ENCODE peak calls at places on chromosomes 5 and 9, in five cellular contexts. O is effector memory CD4-positive, alpha-beta T cell; Z is mammary epithelial cell; I is choroid plexus epithelial cell; V is AG04450. G is an unnamed sample.
A peak's percentile ranks its signal among the peaks of the same experiment; 100 is the strongest.

GRCh38 chr9:88820055-88820454 is 171.2 kb upstream of the S1PR3 start:
- DNase-seq in O (no peak), I (no peak), V (no peak), Z (peak; percentile 33), G (no peak)

GRCh38 chr5:107533946-107534876 is 136.5 kb downstream of the EFNA5 start:
- DNase-seq in O (no peak), Z (no peak), I (no peak), V (no peak), G (no peak)

GRCh38 chr5:16980983-16981382 is 44.9 kb upstream of the MYO10 start:
- DNase-seq in Z (no peak), O (no peak), I (no peak), V (no peak), G (no peak)

GRCh38 chr5:92552206-92553160 is 1028.5 kb downstream of the NR2F1-AS1 start:
- DNase-seq in I (peak; percentile 100), O (no peak), Z (peak; percentile 93), V (peak; percentile 92), G (no peak)

GRCh38 chr9:137645211-137645610 is 26.4 kb downstream of the EHMT1 start:
- DNase-seq in V (no peak), I (no peak), Z (no peak), O (no peak), G (no peak)

GRCh38 chr9:123998970-123999621 is 12.5 kb upstream of the LHX2 start:
- DNase-seq in Z (no peak), O (no peak), V (no peak), I (no peak), G (no peak)

GRCh38 chr5:40483316-40483715 is 196.4 kb upstream of the PTGER4 start:
- DNase-seq in I (peak; percentile 39), Z (peak; percentile 26), O (no peak), V (no peak), G (no peak)

GRCh38 chr5:128350705-128351104 is 187.3 kb downstream of the FBN2 start:
- DNase-seq in Z (no peak), O (no peak), V (no peak), I (no peak), G (no peak)

GRCh38 chr5:135184646-135185045 is 150.6 kb upstream of the PITX1 start:
- DNase-seq in O (no peak), Z (no peak), V (no peak), I (no peak), G (no peak)

GRCh38 chr9:70159630-70160029 is 99.1 kb upstream of the SMC5 start:
- DNase-seq in I (no peak), O (no peak), Z (no peak), V (no peak), G (no peak)

GRCh38 chr5:35198096-35198495 is 32.2 kb downstream of the PRLR start:
- DNase-seq in V (no peak), I (peak; percentile 72), Z (no peak), O (no peak), G (no peak)

GRCh38 chr9:127738666-127739065 is 3.6 kb upstream of the TOR2A start:
- DNase-seq in V (no peak), O (no peak), I (no peak), Z (no peak), G (no peak)

GRCh38 chr9:127742435-127743088 is 7.5 kb upstream of the TOR2A start:
- DNase-seq in O (no peak), Z (peak; percentile 27), V (peak; percentile 23), I (no peak), G (no peak)

GRCh38 chr9:127739614-127740322 is 4.7 kb upstream of the TOR2A start:
- DNase-seq in I (peak; percentile 63), V (no peak), Z (peak; percentile 70), O (no peak), G (no peak)

GRCh38 chr9:127744407-127745110 is 9.5 kb upstream of the TOR2A start:
- DNase-seq in O (no peak), I (no peak), V (no peak), Z (no peak), G (no peak)

DNA sequence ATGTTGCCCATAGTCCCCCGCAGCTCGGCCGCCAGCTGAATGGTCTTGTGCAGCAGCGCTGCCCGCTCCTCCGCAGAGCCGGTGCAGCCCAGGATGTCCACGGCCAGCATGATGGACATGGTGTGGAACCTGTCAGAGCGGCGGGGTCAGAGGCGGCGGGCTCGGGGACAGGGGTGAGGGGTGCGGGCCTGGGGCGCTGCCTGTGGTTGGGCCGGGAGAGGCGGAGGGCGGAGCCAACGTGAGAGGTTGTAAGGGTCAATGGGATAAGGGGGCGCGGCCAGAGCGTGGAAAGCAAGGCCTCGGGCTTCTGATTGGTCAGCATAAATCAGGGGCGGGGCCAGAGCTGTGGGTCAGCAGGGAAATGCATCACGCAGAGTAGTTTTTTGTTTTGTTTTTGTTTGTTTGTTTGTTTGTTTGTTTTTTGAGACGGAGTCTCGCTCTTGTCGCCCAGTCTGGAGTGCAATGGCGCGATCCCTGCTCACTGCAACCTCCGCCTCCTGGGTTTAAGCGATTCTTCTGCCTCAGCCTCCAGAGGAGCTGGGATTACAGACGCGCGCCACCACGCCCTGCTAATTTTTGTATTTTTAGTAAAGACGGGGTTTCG is 6.8 kb upstream of the TOR2A start:
- DNase-seq in V (no peak), Z (no peak), I (no peak), O (no peak), G (no peak)
- H3K4me3 ChIP-seq in V (no peak overlapping the region), Z (no peak overlapping the region), I (no peak overlapping the region), O (no peak overlapping the region), G (no peak overlapping the region)

DNA sequence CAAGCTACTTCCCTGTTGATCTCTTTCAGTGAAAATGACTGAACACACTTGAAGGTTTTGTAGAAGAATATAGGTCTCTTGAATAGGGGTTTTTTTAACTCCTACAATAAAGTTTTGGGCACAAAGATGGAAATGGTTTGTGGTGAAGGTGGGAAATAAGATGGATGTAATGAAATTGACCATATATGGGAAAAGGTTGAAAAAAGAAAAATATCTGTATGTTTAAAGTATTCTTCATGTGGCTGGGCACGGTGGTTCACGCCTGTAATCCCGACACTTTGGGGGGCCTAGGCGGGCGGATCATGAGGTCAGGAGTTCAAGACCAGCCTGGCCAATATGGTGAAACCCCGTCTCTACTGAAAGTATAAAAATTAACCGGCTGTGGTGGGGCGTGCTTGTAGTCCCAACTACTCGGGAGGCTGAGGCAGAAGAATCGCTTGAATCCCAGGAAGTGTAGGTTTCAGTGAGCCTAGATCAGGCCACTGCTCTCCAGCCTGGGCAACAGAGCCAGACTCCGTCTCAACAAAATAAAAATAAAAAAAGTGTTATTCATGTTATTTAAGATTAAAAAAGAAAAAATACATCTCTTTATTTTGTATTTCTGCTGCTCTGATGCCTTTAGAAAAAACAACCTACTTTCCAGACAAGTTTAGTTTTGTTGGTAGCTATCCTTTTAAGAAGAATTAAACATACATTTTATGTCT is 2.2 kb downstream of the RBM27 start:
- DNase-seq in V (no peak), I (no peak), Z (no peak), O (no peak), G (no peak)
- H3K4me3 ChIP-seq in V (peak overlapping the region; percentile 89), I (no peak overlapping the region), Z (no peak overlapping the region), O (peak overlapping the region; percentile 30), G (no peak overlapping the region)

GRCh38 chr5:95938766-95939165 is 22.9 kb downstream of the ELL2 start:
- DNase-seq in I (no peak), Z (no peak), V (no peak), O (no peak), G (no peak)

GRCh38 chr5:95939465-95939864 is 22.2 kb downstream of the ELL2 start:
- DNase-seq in O (no peak), V (no peak), I (no peak), Z (no peak), G (no peak)

GRCh38 chr5:95936812-95937397 is 24.7 kb downstream of the ELL2 start:
- DNase-seq in O (no peak), Z (no peak), V (no peak), I (no peak), G (no peak)

GRCh38 chr5:95937607-95938152 is 24.0 kb downstream of the ELL2 start:
- DNase-seq in Z (no peak), O (no peak), V (no peak), I (no peak), G (no peak)

GRCh38 chr5:95938355-95938754 is 23.3 kb downstream of the ELL2 start:
- DNase-seq in O (no peak), V (no peak), Z (no peak), I (no peak), G (no peak)
- H3K4me3 ChIP-seq in O (no peak overlapping the region), V (no peak overlapping the region), Z (no peak overlapping the region), I (no peak overlapping the region), G (no peak overlapping the region)

GRCh38 chr5:172593721-172594120 is 47.3 kb upstream of the NEURL1B start:
- DNase-seq in O (no peak), V (no peak), Z (no peak), I (no peak), G (no peak)

GRCh38 chr5:172592881-172593280 is 48.2 kb upstream of the NEURL1B start:
- DNase-seq in O (no peak), I (no peak), V (no peak), Z (no peak), G (no peak)

GRCh38 chr5:172594431-172594830 is 46.6 kb upstream of the NEURL1B start:
- DNase-seq in V (no peak), Z (no peak), O (no peak), I (no peak), G (no peak)

GRCh38 chr5:172594867-172595466 is 46.1 kb upstream of the NEURL1B start:
- DNase-seq in V (no peak), I (no peak), O (no peak), Z (peak; percentile 42), G (no peak)

DNA sequence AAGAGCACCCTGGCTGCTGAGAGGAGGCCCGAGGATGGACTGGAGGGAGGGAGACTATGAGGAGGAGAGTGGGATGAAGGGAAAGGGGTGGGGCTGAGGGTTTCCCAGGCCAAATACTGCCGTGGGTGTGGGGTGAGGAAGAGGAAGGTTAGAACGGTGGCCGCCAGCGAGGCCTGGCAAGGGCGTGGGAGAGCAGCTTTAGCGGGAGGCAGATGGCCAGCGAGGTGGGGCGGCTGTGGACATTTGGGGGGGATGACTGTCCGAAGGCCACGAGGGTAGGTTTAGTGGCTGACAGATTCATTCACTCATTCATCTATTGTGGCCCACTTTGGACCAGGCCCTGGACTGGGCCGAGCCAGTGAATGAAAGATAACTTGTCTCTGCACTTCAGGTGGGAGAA is 47.8 kb upstream of the NEURL1B start:
- DNase-seq in V (no peak), O (no peak), I (no peak), Z (no peak), G (no peak)
- H3K4me3 ChIP-seq in V (no peak overlapping the region), O (no peak overlapping the region), I (no peak overlapping the region), Z (no peak overlapping the region), G (no peak overlapping the region)

GRCh38 chr9:97313243-97313642 is 5.8 kb downstream of the CCDC180 start:
- DNase-seq in I (no peak), V (no peak), Z (no peak), O (no peak), G (no peak)
- H3K4me3 ChIP-seq in I (no peak overlapping the region), V (no peak overlapping the region), Z (no peak overlapping the region), O (no peak overlapping the region), G (no peak overlapping the region)

GRCh38 chr5:95718203-95718602 is 12.9 kb upstream of the RHOBTB3 start:
- DNase-seq in I (no peak), O (no peak), Z (peak; percentile 9), V (no peak), G (peak; percentile 67)
- H3K4me3 ChIP-seq in I (no peak overlapping the region), O (no peak overlapping the region), Z (no peak overlapping the region), V (no peak overlapping the region), G (no peak overlapping the region)

GRCh38 chr9:110036286-110036685 is 171.7 kb downstream of the C9orf152 start:
- DNase-seq in I (no peak), Z (no peak), V (no peak), O (no peak), G (no peak)

GRCh38 chr9:110041452-110041851 is 166.5 kb downstream of the C9orf152 start:
- DNase-seq in V (no peak), I (no peak), O (no peak), Z (no peak), G (no peak)

GRCh38 chr9:110040788-110041187 is 167.2 kb downstream of the C9orf152 start:
- DNase-seq in V (peak; percentile 61), Z (peak; percentile 27), I (peak; percentile 85), O (no peak), G (no peak)
- H3K4me3 ChIP-seq in V (no peak overlapping the region), Z (no peak overlapping the region), I (no peak overlapping the region), O (no peak overlapping the region), G (no peak overlapping the region)